ENCODE peak calls at places on chromosomes 4 and X, in six cellular contexts. S is GM12878, B is K562, F is GM12891, X is H1, Y is HepG2. I is an unnamed sample.

GRCh38 chr4:80183196-80184052 is 13.9 kb upstream of the PRDM8 start:
- DNase-seq in Y (no peak), X (no peak), F (peak), B (no peak), S (no peak), I (no peak)

GRCh38 chr4:2948895-2949781 is 14.1 kb downstream of the NOP14 start:
- DNase-seq in X (no peak), B (no peak), S (no peak), Y (no peak), F (no peak), I (no peak)

GRCh38 chrX:51598899-51599298 is 19.8 kb downstream of the CENPVL3 start:
- DNase-seq in Y (no peak), B (no peak), S (no peak), X (no peak), F (no peak), I (no peak)

GRCh38 chr4:3031357-3032064 is 42.8 kb downstream of the HTT-AS start:
- DNase-seq in X (no peak), F (no peak), S (no peak), Y (no peak), B (no peak), I (no peak)

GRCh38 chrX:44400588-44400987 is 57.1 kb upstream of the EFHC2 start:
- DNase-seq in S (no peak), B (no peak), F (no peak), X (no peak), Y (no peak), I (no peak)

GRCh38 chr4:174702974-174703478 is 126.0 kb downstream of the GLRA3 start:
- DNase-seq in F (no peak), X (no peak), S (no peak), B (no peak), Y (no peak), I (no peak)

GRCh38 chrX:42803320-42803719 is 25.4 kb upstream of the PPP1R2C start:
- DNase-seq in Y (no peak), B (no peak), S (no peak), X (no peak), F (no peak), I (no peak)

GRCh38 chrX:40168183-40169015 is 70.6 kb upstream of the BCOR start:
- DNase-seq in B (no peak), S (no peak), Y (no peak), F (no peak), X (no peak), I (no peak)

GRCh38 chrX:122046226-122046625 is 998.8 kb downstream of the GLUD2 start:
- DNase-seq in F (no peak), S (no peak), B (no peak), Y (no peak), X (no peak), I (no peak)

GRCh38 chr4:67080158-67080557 is 465.1 kb downstream of the CENPC start:
- DNase-seq in X (no peak), F (no peak), S (no peak), B (no peak), Y (no peak), I (no peak)

GRCh38 chr4:57182132-57182874 is 72.1 kb upstream of the IGFBP7 start:
- DNase-seq in Y (no peak), X (no peak), B (no peak), F (no peak), S (no peak), I (no peak)

GRCh38 chr4:120921456-120922389 is 803 bp downstream of the PRDM5 start:
- DNase-seq in B (no peak), Y (no peak), S (no peak), X (no peak), F (no peak), I (no peak)

GRCh38 chrX:145405012-145405411 is 157.7 kb downstream of the SPANXN1 start:
- DNase-seq in F (no peak), S (no peak), X (no peak), B (peak), Y (peak), I (no peak)

GRCh38 chrX:10008483-10009056 is 41.4 kb downstream of the CLDN34 start:
- DNase-seq in Y (no peak), F (no peak), B (no peak), S (no peak), X (no peak), I (no peak)
- TF ChIP-seq POLR2AphosphoS5 in Y (no peak), F (no peak), B (no peak), S (no peak), X (no peak), I (no peak)

GRCh38 chr4:37631551-37631950 is 54.6 kb downstream of the RELL1 start:
- DNase-seq in S (no peak), Y (no peak), F (no peak), X (no peak), B (no peak), I (no peak)

GRCh38 chr4:37629713-37630112 is 56.5 kb downstream of the RELL1 start:
- DNase-seq in F (no peak), Y (no peak), B (no peak), S (no peak), X (no peak), I (no peak)

GRCh38 chr4:37634180-37634579 is 52.0 kb downstream of the RELL1 start:
- DNase-seq in X (no peak), B (no peak), F (peak), S (peak), Y (no peak), I (peak)

GRCh38 chr4:37635155-37635554 is 51.0 kb downstream of the RELL1 start:
- DNase-seq in F (no peak), S (no peak), X (no peak), Y (no peak), B (no peak), I (no peak)

GRCh38 chr4:37632836-37633235 is 53.3 kb downstream of the RELL1 start:
- DNase-seq in S (no peak), Y (no peak), F (no peak), X (no peak), B (no peak), I (no peak)
- TF ChIP-seq TAF1 in S (no peak), Y (no peak), F (no peak), X (no peak), B (no peak), I (no peak)

GRCh38 chr4:41258783-41259182 is 2.1 kb downstream of the UCHL1 start:
- DNase-seq in S (no peak), Y (peak), B (no peak), X (no peak), F (no peak), I (no peak)
- TF ChIP-seq POLR2A in S (no peak), Y (no peak), B (no peak), X (no peak), F (no peak), I (no peak)

GRCh38 chrX:155761185-155761584 is 120.0 kb upstream of the VAMP7 start:
- DNase-seq in F (no peak), B (no peak), Y (no peak), X (no peak), S (no peak), I (no peak)

GRCh38 chrX:155757366-155757765 is 123.8 kb upstream of the VAMP7 start:
- DNase-seq in F (no peak), X (no peak), B (no peak), Y (no peak), S (no peak), I (no peak)

GRCh38 chrX:155751131-155751530 is 130.0 kb upstream of the VAMP7 start:
- DNase-seq in B (no peak), Y (no peak), S (no peak), X (no peak), F (no peak), I (no peak)

GRCh38 chrX:155755706-155756337 is 125.3 kb upstream of the VAMP7 start:
- DNase-seq in F (no peak), S (no peak), B (no peak), Y (no peak), X (no peak), I (no peak)
- TF ChIP-seq POLR2AphosphoS5 in F (no peak), S (no peak), B (no peak), Y (no peak), X (no peak), I (no peak)

GRCh38 chr4:125179727-125180126 is 135.0 kb upstream of the FAT4 start:
- DNase-seq in Y (no peak), S (no peak), F (no peak), B (no peak), X (no peak), I (no peak)
- TF ChIP-seq TAF1 in Y (no peak), S (no peak), F (no peak), B (no peak), X (no peak), I (no peak)

GRCh38 chr4:140049024-140049923 is 104.7 kb downstream of the MAML3 start:
- DNase-seq in S (no peak), X (no peak), F (no peak), B (no peak), Y (peak), I (peak)
- TF ChIP-seq POLR2A in S (no peak), X (no peak), F (no peak), B (no peak), Y (no peak), I (no peak)

GRCh38 chr4:58760737-58761136 is 1650.6 kb upstream of the IGFBP7 start:
- DNase-seq in Y (no peak), B (no peak), F (no peak), X (no peak), S (no peak), I (no peak)
- TF ChIP-seq POLR2AphosphoS5 in Y (no peak), B (no peak), F (no peak), X (no peak), S (no peak), I (no peak)

GRCh38 chr4:83204731-83205130 is 79.9 kb downstream of the COQ2 start:
- DNase-seq in X (no peak), B (no peak), S (no peak), F (no peak), Y (no peak), I (no peak)

GRCh38 chr4:83207497-83208105 is 77.0 kb downstream of the COQ2 start:
- DNase-seq in F (no peak), B (no peak), X (no peak), S (no peak), Y (no peak), I (no peak)

GRCh38 chr4:83208776-83209365 is 75.7 kb downstream of the COQ2 start:
- DNase-seq in F (no peak), Y (no peak), X (no peak), B (no peak), S (no peak), I (no peak)

GRCh38 chr4:83208371-83208770 is 76.2 kb downstream of the COQ2 start:
- DNase-seq in S (no peak), X (no peak), B (no peak), Y (no peak), F (no peak), I (no peak)

GRCh38 chr4:83205760-83206159 is 78.8 kb downstream of the COQ2 start:
- DNase-seq in F (no peak), X (no peak), S (no peak), B (no peak), Y (no peak), I (no peak)
- TF ChIP-seq TAF1 in F (no peak), X (no peak), S (no peak), B (no peak), Y (no peak), I (no peak)

GRCh38 chr4:70705146-70705855 is 16.5 kb upstream of the RUFY3 start:
- DNase-seq in B (peak), X (no peak), F (peak), Y (peak), S (no peak), I (peak)
- TF ChIP-seq POLR2A in B (peak), X (peak), F (no peak), Y (peak), S (peak), I (peak)

GRCh38 chr4:973431-974397 is at the start of gene DGKQ:
- DNase-seq in X (no peak), Y (peak), F (peak), S (no peak), B (peak), I (peak)

GRCh38 chr4:974668-975067 is 1.3 kb upstream of the DGKQ start:
- DNase-seq in Y (no peak), F (no peak), S (no peak), B (no peak), X (no peak), I (no peak)

GRCh38 chr4:970854-971520 is 2.4 kb downstream of the DGKQ start:
- DNase-seq in B (no peak), S (no peak), Y (no peak), X (no peak), F (no peak), I (no peak)

GRCh38 chr4:971670-972500 is 1.5 kb downstream of the DGKQ start:
- DNase-seq in Y (no peak), F (no peak), B (no peak), X (no peak), S (no peak), I (no peak)

DNA sequence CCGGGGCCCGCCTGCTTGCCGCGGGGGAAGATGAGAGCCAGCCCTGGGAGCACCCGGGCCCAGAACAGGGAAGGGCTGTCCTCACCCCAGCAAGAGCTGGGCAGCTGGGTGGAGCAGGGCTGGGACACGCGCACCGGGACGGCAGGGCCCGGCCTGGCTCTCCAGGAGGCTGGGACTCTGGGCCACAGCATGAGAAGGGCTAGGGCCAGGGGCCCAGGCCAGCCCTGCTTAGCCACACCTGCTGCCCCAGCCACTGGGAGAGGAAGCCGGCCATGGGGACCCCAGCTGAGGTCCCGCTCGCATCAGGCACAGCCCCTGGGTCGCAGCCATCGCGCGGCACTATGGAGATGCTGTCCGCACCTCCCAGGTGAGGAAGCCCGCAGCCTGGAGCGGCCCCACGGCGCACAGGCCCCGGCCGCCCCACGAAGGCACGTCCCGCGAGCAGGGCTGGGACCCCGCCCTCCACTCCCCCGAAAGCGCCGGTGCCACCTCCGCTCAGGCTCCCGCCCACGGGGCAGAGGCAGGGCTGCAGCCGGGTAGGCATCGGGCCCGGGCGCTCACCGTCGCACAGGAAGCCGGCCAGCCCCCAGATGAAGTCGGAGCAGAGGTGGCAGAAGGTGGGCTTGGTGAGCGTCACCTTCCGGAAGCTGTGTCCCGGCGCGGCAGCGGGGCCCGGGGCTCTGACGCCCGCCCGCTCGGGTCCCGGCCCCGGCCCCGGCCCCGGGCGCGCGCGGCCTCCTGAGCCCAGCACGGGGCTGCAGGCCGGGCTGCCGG is 531 bp downstream of the DGKQ start:
- DNase-seq in Y (no peak), F (peak), X (no peak), B (peak), S (no peak), I (peak)
- TF ChIP-seq POLR2AphosphoS5 in Y (no peak), F (no peak), X (no peak), B (no peak), S (no peak), I (no peak)